ENCODE peak calls at places on chromosomes 6 and 20, in ten cellular contexts. K is mesendoderm; B is astrocyte of the spinal cord; R is aorta; L is left ventricle myocardium inferior; J is CD8-positive, alpha-beta T cell; N is NB4; G is cardiac fibroblast; D is ovary; X is neural progenitor cell. W is an unnamed sample.

GRCh38 chr20:38789503-38790209 is 15.8 kb upstream of the PPP1R16B start:
- DNase-seq in K (peak), B (peak), R (no peak), L (no peak), J (no peak), N (no peak), G (peak), D (no peak), X (no peak), W (peak)

GRCh38 chr6:10511477-10511876 is 9.7 kb upstream of the GCNT2 start:
- DNase-seq in K (no peak), B (no peak), R (no peak), L (no peak), J (no peak), N (no peak), G (peak), D (no peak), X (no peak), W (peak)

GRCh38 chr6:141580988-141581387 is 551.7 kb upstream of the GJE1 start:
- DNase-seq in K (peak), B (peak), R (no peak), L (no peak), J (no peak), N (no peak), G (peak), D (no peak), X (no peak), W (peak)

GRCh38 chr6:80535914-80536565 is 429.6 kb downstream of the BCKDHB start:
- DNase-seq in K (no peak), B (no peak), R (no peak), L (no peak), J (no peak), N (no peak), G (no peak), D (no peak), X (no peak), W (peak)

GRCh38 chr6:46410330-46410953 is 80.8 kb downstream of the RCAN2 start:
- DNase-seq in K (no peak), B (peak), R (no peak), L (no peak), J (no peak), N (peak), G (peak), D (peak), X (peak), W (peak)

GRCh38 chr6:143368426-143368825 is 82.1 kb downstream of the ADAT2 start:
- DNase-seq in K (no peak), B (peak), R (no peak), L (no peak), J (no peak), N (peak), G (peak), D (no peak), X (no peak), W (peak)

GRCh38 chr6:13710552-13711383 is 867 bp downstream of the RANBP9 start:
- DNase-seq in K (peak), B (no peak), R (peak), L (peak), J (peak), N (peak), G (no peak), D (peak), X (peak), W (no peak)

GRCh38 chr6:704037-704436 is 11.1 kb upstream of the EXOC2 start:
- DNase-seq in K (no peak), B (no peak), R (no peak), L (no peak), J (no peak), N (no peak), G (no peak), D (no peak), X (no peak), W (no peak)

GRCh38 chr6:165573671-165574070 is 89.4 kb downstream of the PDE10A start:
- DNase-seq in K (peak), B (peak), R (peak), L (peak), J (no peak), N (no peak), G (peak), D (peak), X (peak), W (no peak)

GRCh38 chr20:50146732-50147662 is 6.5 kb downstream of the PEDS1 start:
- DNase-seq in K (peak), B (peak), R (no peak), L (no peak), J (peak), N (peak), G (no peak), D (no peak), X (peak), W (no peak)

GRCh38 chr20:24160563-24161355 is 172.2 kb upstream of the GGTLC1 start:
- DNase-seq in K (peak), B (peak), R (peak), L (peak), J (no peak), N (peak), G (peak), D (peak), X (peak), W (peak)

GRCh38 chr6:8627085-8627861 is 191.9 kb upstream of the SLC35B3 start:
- DNase-seq in K (no peak), B (peak), R (no peak), L (no peak), J (no peak), N (peak), G (no peak), D (no peak), X (no peak), W (no peak)

GRCh38 chr20:41428285-41428684 is 61.7 kb upstream of the EMILIN3 start:
- DNase-seq in K (no peak), B (peak), R (no peak), L (no peak), J (peak), N (peak), G (peak), D (no peak), X (no peak), W (peak)

GRCh38 chr6:127842562-127842961 is 58.3 kb downstream of the THEMIS start:
- DNase-seq in K (no peak), B (no peak), R (no peak), L (no peak), J (no peak), N (no peak), G (no peak), D (no peak), X (no peak), W (no peak)

GRCh38 chr20:36569847-36570429 is 3.5 kb upstream of the TGIF2 start:
- DNase-seq in K (peak), B (peak), R (no peak), L (no peak), J (no peak), N (no peak), G (peak), D (no peak), X (no peak), W (peak)

GRCh38 chr6:37441651-37442050 is 8.6 kb downstream of the CMTR1 start:
- DNase-seq in K (no peak), B (no peak), R (no peak), L (no peak), J (no peak), N (no peak), G (no peak), D (no peak), X (no peak), W (no peak)

GRCh38 chr6:112116215-112116614 is 28.8 kb downstream of the FAM229B start:
- DNase-seq in K (peak), B (no peak), R (no peak), L (no peak), J (no peak), N (no peak), G (no peak), D (no peak), X (no peak), W (no peak)

GRCh38 chr20:43953919-43954617 is 39.4 kb downstream of the TOX2 start:
- DNase-seq in K (peak), B (peak), R (peak), L (no peak), J (no peak), N (no peak), G (no peak), D (no peak), X (no peak), W (no peak)

GRCh38 chr20:62728028-62728780 is 19.6 kb downstream of the NTSR1 start:
- DNase-seq in K (no peak), B (no peak), R (peak), L (peak), J (no peak), N (peak), G (no peak), D (no peak), X (no peak), W (no peak)

GRCh38 chr20:61608275-61609085 is 356.4 kb downstream of the CDH4 start:
- DNase-seq in K (peak), B (peak), R (peak), L (no peak), J (no peak), N (peak), G (no peak), D (no peak), X (peak), W (no peak)

GRCh38 chr6:92132446-92132845 is 1286.9 kb downstream of the EPHA7 start:
- DNase-seq in K (no peak), B (no peak), R (no peak), L (no peak), J (no peak), N (peak), G (no peak), D (no peak), X (no peak), W (no peak)

GRCh38 chr6:163731215-163732013 is 316.9 kb downstream of the QKI start:
- DNase-seq in K (no peak), B (no peak), R (no peak), L (no peak), J (no peak), N (no peak), G (no peak), D (no peak), X (no peak), W (no peak)

GRCh38 chr6:163730496-163731210 is 316.1 kb downstream of the QKI start:
- DNase-seq in K (no peak), B (no peak), R (no peak), L (no peak), J (no peak), N (no peak), G (no peak), D (no peak), X (peak), W (no peak)

GRCh38 chr6:163735076-163735475 is 320.6 kb downstream of the QKI start:
- DNase-seq in K (no peak), B (no peak), R (no peak), L (no peak), J (no peak), N (no peak), G (no peak), D (no peak), X (no peak), W (no peak)

GRCh38 chr6:163729127-163729872 is 314.8 kb downstream of the QKI start:
- DNase-seq in K (no peak), B (no peak), R (no peak), L (no peak), J (no peak), N (no peak), G (no peak), D (no peak), X (peak), W (no peak)

DNA sequence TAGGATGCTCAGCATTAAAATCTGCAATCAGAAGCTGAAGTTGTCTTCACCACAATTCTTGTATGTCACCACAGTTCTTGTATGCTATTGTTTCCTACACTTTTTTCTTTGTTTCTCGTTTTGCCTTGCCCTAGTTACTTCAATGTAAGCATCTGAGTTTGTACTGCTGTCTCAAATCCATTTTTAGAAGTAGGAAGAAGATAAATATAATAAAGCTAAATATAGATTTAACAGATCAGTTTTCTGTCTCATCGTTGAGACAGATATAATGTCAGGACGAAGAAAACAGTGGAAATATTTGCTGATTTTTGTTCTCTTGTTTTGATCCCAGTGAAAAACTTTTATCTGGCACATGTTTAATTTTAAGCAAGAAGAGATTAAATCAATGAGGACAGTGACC is 318.0 kb downstream of the QKI start:
- DNase-seq in K (no peak), B (no peak), R (no peak), L (no peak), J (no peak), N (no peak), G (no peak), D (no peak), X (no peak), W (no peak)
- H3K4me3 ChIP-seq in K (no peak), B (no peak), R (no peak), L (no peak), J (no peak), N (no peak), G (no peak), D (no peak), X (no peak), W (no peak)

DNA sequence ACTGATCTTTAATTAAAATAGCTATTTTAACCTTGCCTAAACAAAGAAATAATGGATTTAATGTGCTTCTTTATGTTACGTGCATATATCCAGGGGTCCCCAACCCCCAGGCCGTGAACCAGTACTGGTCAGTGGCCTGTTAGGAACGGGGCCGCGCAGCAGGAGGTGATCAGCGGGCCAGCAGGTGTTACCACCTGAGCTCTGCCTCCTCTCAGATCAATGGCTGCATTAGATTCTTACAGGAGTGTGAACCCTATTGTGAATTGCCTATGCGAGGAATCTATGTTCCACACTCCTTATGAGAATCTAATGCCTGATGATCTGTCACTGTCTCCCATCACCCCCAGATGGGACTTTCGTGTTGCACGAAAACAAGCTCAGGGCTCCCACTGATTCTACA is 8.8 kb downstream of the CYP24A1 start:
- DNase-seq in K (no peak), B (no peak), R (no peak), L (no peak), J (no peak), N (no peak), G (no peak), D (no peak), X (no peak), W (no peak)
- H3K4me3 ChIP-seq in K (no peak), B (no peak), R (no peak), L (no peak), J (no peak), N (no peak), G (no peak), D (no peak), X (no peak), W (no peak)

DNA sequence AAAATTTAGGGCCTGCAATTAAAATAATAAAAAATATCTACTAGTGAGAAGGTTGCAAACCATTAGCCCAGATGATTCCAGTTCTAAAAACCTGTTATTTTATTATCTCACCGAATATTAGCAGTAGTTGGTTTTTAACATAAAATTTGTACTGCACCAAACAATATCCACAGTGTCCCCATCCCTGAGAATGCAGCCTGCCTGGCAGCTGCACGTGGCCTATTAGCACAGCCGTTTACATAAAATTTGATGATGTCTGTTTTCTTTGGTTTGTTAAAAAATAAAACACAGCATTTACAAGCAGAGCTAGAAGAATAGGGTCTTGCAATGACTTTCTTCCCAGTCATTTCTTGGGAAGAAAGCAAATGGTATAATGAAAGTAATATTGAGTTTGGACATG is 58.2 kb downstream of the FUT9 start:
- DNase-seq in K (no peak), B (no peak), R (no peak), L (no peak), J (no peak), N (no peak), G (no peak), D (no peak), X (no peak), W (no peak)
- H3K4me3 ChIP-seq in K (no peak), B (no peak), R (no peak), L (no peak), J (no peak), N (no peak), G (no peak), D (no peak), X (no peak), W (no peak)

GRCh38 chr20:46915580-46916243 is 21.1 kb downstream of the EYA2 start:
- DNase-seq in K (no peak), B (no peak), R (no peak), L (no peak), J (no peak), N (no peak), G (no peak), D (no peak), X (no peak), W (no peak)
- H3K4me3 ChIP-seq in K (no peak), B (no peak), R (no peak), L (no peak), J (no peak), N (no peak), G (no peak), D (no peak), X (no peak), W (no peak)

GRCh38 chr6:149140910-149141290 is 176.6 kb upstream of the TAB2 start:
- DNase-seq in K (no peak), B (no peak), R (no peak), L (no peak), J (no peak), N (no peak), G (no peak), D (no peak), X (no peak), W (no peak)

GRCh38 chr6:149138699-149139294 is 178.7 kb upstream of the TAB2 start:
- DNase-seq in K (peak), B (no peak), R (no peak), L (no peak), J (no peak), N (no peak), G (no peak), D (no peak), X (no peak), W (no peak)

GRCh38 chr6:149139782-149140136 is 177.8 kb upstream of the TAB2 start:
- DNase-seq in K (no peak), B (no peak), R (no peak), L (no peak), J (no peak), N (no peak), G (no peak), D (no peak), X (no peak), W (no peak)

GRCh38 chr6:149140137-149140909 is 177.2 kb upstream of the TAB2 start:
- DNase-seq in K (no peak), B (no peak), R (no peak), L (no peak), J (peak), N (peak), G (no peak), D (no peak), X (no peak), W (no peak)

GRCh38 chr6:149142924-149143429 is 174.5 kb upstream of the TAB2 start:
- DNase-seq in K (no peak), B (no peak), R (no peak), L (no peak), J (no peak), N (no peak), G (no peak), D (no peak), X (no peak), W (no peak)
- H3K4me3 ChIP-seq in K (no peak), B (no peak), R (no peak), L (no peak), J (no peak), N (no peak), G (no peak), D (no peak), X (no peak), W (no peak)